ENCODE peak calls at places on chromosomes 4 and X, in six cellular contexts. One of them, this sample, is unnamed.

GRCh38 chr4:110480031-110480549 is 4.1 kb downstream of the ENPEP start:
- DNase-seq in chondrocyte: no peak
- DNase-seq in uterus: peak
- DNase-seq in GM13977: no peak
- DNase-seq in GM10248: no peak
- DNase-seq in psoas muscle: no peak
- DNase-seq in this sample: no peak

GRCh38 chrX:46754450-46755075 is 4.4 kb downstream of the SLC9A7 start:
- DNase-seq in chondrocyte: no peak
- DNase-seq in psoas muscle: no peak
- DNase-seq in uterus: no peak
- DNase-seq in GM10248: no peak
- DNase-seq in GM13977: no peak
- DNase-seq in this sample: no peak

GRCh38 chr4:168654206-168655174 is 157.6 kb downstream of the PALLD start:
- DNase-seq in uterus: no peak
- DNase-seq in GM13977: no peak
- DNase-seq in chondrocyte: no peak
- DNase-seq in psoas muscle: no peak
- DNase-seq in GM10248: no peak
- DNase-seq in this sample: no peak

GRCh38 chr4:112655270-112655669 is 18.3 kb downstream of the LARP7 start:
- DNase-seq in uterus: no peak
- DNase-seq in psoas muscle: no peak
- DNase-seq in GM13977: no peak
- DNase-seq in GM10248: no peak
- DNase-seq in chondrocyte: no peak
- DNase-seq in this sample: no peak

GRCh38 chr4:57136281-57136680 is 26.1 kb upstream of the IGFBP7 start:
- DNase-seq in GM10248: no peak
- DNase-seq in GM13977: no peak
- DNase-seq in chondrocyte: no peak
- DNase-seq in psoas muscle: no peak
- DNase-seq in uterus: no peak
- DNase-seq in this sample: no peak

GRCh38 chr4:181848357-181848756 is 394.8 kb upstream of the TENM3 start:
- DNase-seq in GM10248: no peak
- DNase-seq in chondrocyte: no peak
- DNase-seq in uterus: no peak
- DNase-seq in GM13977: no peak
- DNase-seq in psoas muscle: no peak
- DNase-seq in this sample: no peak

GRCh38 chrX:155031657-155032056 is 5.0 kb downstream of the FUNDC2 start:
- DNase-seq in chondrocyte: no peak
- DNase-seq in GM13977: no peak
- DNase-seq in uterus: no peak
- DNase-seq in psoas muscle: no peak
- DNase-seq in GM10248: no peak
- DNase-seq in this sample: no peak

GRCh38 chrX:13050151-13050550 is 5.7 kb upstream of the FAM9C start:
- DNase-seq in chondrocyte: no peak
- DNase-seq in GM10248: no peak
- DNase-seq in GM13977: no peak
- DNase-seq in uterus: no peak
- DNase-seq in psoas muscle: no peak
- DNase-seq in this sample: no peak

GRCh38 chr4:98338761-98339438 is 77.7 kb downstream of the RAP1GDS1 start:
- DNase-seq in chondrocyte: no peak
- DNase-seq in uterus: no peak
- DNase-seq in psoas muscle: no peak
- DNase-seq in GM10248: no peak
- DNase-seq in GM13977: no peak
- DNase-seq in this sample: no peak

GRCh38 chrX:24426921-24427746 is 38.0 kb upstream of the PDK3 start:
- DNase-seq in GM10248: no peak
- DNase-seq in psoas muscle: no peak
- DNase-seq in uterus: no peak
- DNase-seq in chondrocyte: no peak
- DNase-seq in GM13977: no peak
- DNase-seq in this sample: no peak

GRCh38 chr4:52235775-52236174 is 184.7 kb downstream of the SPATA18 start:
- DNase-seq in uterus: no peak
- DNase-seq in GM10248: no peak
- DNase-seq in psoas muscle: no peak
- DNase-seq in GM13977: no peak
- DNase-seq in chondrocyte: no peak
- DNase-seq in this sample: no peak

GRCh38 chrX:101357166-101357795 is 8.7 kb upstream of the TIMM8A start:
- DNase-seq in uterus: no peak
- DNase-seq in chondrocyte: no peak
- DNase-seq in GM13977: no peak
- DNase-seq in psoas muscle: no peak
- DNase-seq in GM10248: no peak
- DNase-seq in this sample: no peak

GRCh38 chrX:152637649-152638442 is at the start of gene GABRQ:
- DNase-seq in chondrocyte: no peak
- DNase-seq in GM10248: no peak
- DNase-seq in GM13977: no peak
- DNase-seq in uterus: no peak
- DNase-seq in psoas muscle: no peak
- DNase-seq in this sample: no peak

GRCh38 chr4:131974730-131975129 is 1174.4 kb upstream of the PCDH10 start:
- DNase-seq in GM13977: no peak
- DNase-seq in psoas muscle: no peak
- DNase-seq in GM10248: peak
- DNase-seq in uterus: no peak
- DNase-seq in chondrocyte: no peak
- DNase-seq in this sample: peak

GRCh38 chr4:138445098-138445497 is 202.9 kb upstream of the SLC7A11 start:
- DNase-seq in uterus: no peak
- DNase-seq in chondrocyte: no peak
- DNase-seq in psoas muscle: no peak
- DNase-seq in GM13977: no peak
- DNase-seq in GM10248: no peak
- DNase-seq in this sample: no peak

GRCh38 chrX:35890699-35891098 is 28.8 kb upstream of the CFAP47 start:
- DNase-seq in uterus: no peak
- DNase-seq in GM13977: peak
- DNase-seq in GM10248: peak
- DNase-seq in psoas muscle: no peak
- DNase-seq in chondrocyte: no peak
- DNase-seq in this sample: peak

GRCh38 chr4:78057135-78057599 is at the start of gene FRAS1:
- DNase-seq in uterus: peak
- DNase-seq in psoas muscle: peak
- DNase-seq in GM10248: peak
- DNase-seq in chondrocyte: peak
- DNase-seq in GM13977: peak
- DNase-seq in this sample: peak

GRCh38 chr4:8427761-8428287 is 12.7 kb downstream of the ACOX3 start:
- DNase-seq in uterus: no peak
- DNase-seq in GM10248: peak
- DNase-seq in chondrocyte: no peak
- DNase-seq in GM13977: peak
- DNase-seq in psoas muscle: no peak
- DNase-seq in this sample: peak

DNA sequence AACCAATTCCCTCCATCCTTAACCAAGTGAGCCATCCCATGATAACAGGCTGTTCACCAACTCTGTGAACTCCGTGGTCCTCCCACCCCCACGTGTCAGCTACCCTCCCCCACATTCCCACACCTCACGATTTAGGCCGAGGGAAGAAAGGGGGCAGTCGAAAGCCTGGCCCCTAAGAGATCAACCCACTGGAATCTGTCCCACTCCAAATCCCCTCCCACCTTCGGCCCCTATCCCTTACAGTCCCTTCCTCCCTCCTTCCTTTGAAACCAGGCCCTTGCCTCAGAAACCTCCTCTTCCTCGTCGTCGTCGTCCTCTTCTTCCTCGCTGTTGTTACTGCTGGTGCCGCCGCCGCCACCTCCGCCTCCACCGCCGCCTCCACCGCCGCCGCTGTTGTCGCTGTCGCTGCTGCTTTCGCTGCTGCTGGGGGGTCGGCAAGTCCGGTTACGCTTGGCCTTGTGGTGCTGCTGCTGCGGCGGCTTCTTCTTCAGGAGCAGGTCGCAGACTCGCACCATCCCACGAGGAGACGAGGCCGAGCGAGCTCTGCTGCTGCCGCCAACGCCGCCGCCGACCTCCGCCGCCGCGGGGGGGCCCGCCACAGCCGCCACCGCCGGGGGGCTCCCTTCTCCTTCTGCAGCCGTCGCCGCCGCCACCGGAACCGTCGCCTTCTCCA is 467 bp downstream of the ANKRD17 start:
- DNase-seq in GM13977: peak
- DNase-seq in GM10248: no peak
- DNase-seq in chondrocyte: no peak
- DNase-seq in psoas muscle: no peak
- DNase-seq in uterus: peak
- DNase-seq in this sample: no peak
- TF ChIP-seq CTCF in GM13977: peak
- TF ChIP-seq CTCF in GM10248: peak
- TF ChIP-seq CTCF in chondrocyte: peak
- TF ChIP-seq CTCF in psoas muscle: peak
- TF ChIP-seq CTCF in uterus: no peak
- TF ChIP-seq CTCF in this sample: peak

DNA sequence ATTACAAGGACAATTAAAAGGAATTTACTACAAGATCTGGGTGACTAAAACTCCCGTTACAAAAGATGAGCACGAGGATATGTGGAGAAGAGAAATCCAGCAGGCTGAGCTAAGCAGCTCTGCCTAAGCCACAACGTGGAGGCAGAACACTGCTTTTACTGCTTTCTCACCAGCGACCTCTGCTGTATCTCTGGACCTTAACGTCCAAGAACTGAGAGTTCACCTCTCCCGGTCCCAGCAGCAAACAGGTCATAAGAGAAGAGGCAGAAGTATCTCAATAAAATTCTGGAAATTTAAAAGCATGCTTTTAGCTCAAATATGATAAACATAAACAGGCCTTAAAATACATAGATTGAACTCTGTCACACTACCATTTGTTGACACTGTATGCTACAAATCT is 81.0 kb downstream of the ADGRA3 start:
- DNase-seq in chondrocyte: no peak
- DNase-seq in psoas muscle: no peak
- DNase-seq in uterus: peak
- DNase-seq in GM10248: no peak
- DNase-seq in GM13977: no peak
- DNase-seq in this sample: peak
- TF ChIP-seq CTCF in chondrocyte: peak
- TF ChIP-seq CTCF in psoas muscle: peak
- TF ChIP-seq CTCF in uterus: no peak
- TF ChIP-seq CTCF in GM10248: peak
- TF ChIP-seq CTCF in GM13977: peak
- TF ChIP-seq CTCF in this sample: peak

GRCh38 chr4:122602277-122603142 is 18.4 kb downstream of the IL21 start:
- DNase-seq in chondrocyte: no peak
- DNase-seq in GM13977: peak
- DNase-seq in psoas muscle: no peak
- DNase-seq in GM10248: peak
- DNase-seq in uterus: no peak
- DNase-seq in this sample: peak
- TF ChIP-seq CTCF in chondrocyte: peak
- TF ChIP-seq CTCF in GM13977: peak
- TF ChIP-seq CTCF in psoas muscle: peak
- TF ChIP-seq CTCF in GM10248: peak
- TF ChIP-seq CTCF in uterus: peak
- TF ChIP-seq CTCF in this sample: no peak

DNA sequence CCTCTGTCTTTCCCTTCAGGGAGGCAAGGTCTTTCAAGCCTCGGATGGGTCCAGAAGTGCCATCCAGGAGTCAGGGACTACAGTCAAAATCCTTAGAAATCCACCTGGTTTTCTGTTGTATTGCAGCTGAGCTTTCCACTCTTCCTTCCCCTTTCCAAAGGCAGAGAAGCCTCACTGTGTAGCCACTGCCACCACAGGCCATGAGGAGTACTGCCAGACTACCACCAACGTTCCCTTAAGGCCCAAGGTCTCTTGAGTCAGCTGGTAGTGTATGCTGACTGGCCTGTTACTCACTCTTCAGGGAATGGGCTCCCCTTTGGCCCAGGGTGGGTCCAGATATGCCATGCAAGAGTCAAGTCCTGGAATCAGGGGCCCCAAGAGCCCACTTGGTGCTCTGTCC is 1454.1 kb downstream of the PCDH19 start:
- DNase-seq in GM10248: no peak
- DNase-seq in psoas muscle: no peak
- DNase-seq in chondrocyte: no peak
- DNase-seq in GM13977: no peak
- DNase-seq in uterus: no peak
- DNase-seq in this sample: no peak
- TF ChIP-seq CTCF in GM10248: no peak
- TF ChIP-seq CTCF in psoas muscle: no peak
- TF ChIP-seq CTCF in chondrocyte: no peak
- TF ChIP-seq CTCF in GM13977: no peak
- TF ChIP-seq CTCF in uterus: no peak
- TF ChIP-seq CTCF in this sample: no peak

GRCh38 chrX:18894156-18894555 is 89.8 kb downstream of the PHKA2 start:
- DNase-seq in psoas muscle: no peak
- DNase-seq in GM13977: no peak
- DNase-seq in uterus: no peak
- DNase-seq in GM10248: no peak
- DNase-seq in chondrocyte: peak
- DNase-seq in this sample: no peak
- TF ChIP-seq CTCF in psoas muscle: no peak
- TF ChIP-seq CTCF in GM13977: no peak
- TF ChIP-seq CTCF in uterus: no peak
- TF ChIP-seq CTCF in GM10248: no peak
- TF ChIP-seq CTCF in chondrocyte: no peak
- TF ChIP-seq CTCF in this sample: peak

DNA sequence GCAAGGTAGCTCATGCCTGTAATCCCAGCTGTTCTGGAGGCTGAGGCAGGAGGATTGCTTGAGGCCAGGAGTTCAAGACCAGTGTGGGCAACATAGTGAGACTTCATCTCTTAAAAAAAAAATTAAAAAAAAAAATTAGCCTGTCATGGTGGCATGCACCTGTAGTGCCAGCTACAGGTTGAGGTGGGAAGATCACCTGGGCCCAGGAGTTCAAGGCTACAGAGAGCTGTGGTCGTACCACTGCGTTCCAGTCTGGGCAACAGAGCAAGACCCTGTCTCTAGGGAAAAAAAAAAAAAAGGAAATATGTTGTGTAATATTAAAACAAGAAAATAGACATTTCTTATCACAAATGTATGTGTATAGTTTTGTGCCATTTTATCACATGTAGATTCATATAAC is 97.8 kb downstream of the LARP1B start:
- DNase-seq in uterus: no peak
- DNase-seq in GM13977: no peak
- DNase-seq in GM10248: no peak
- DNase-seq in chondrocyte: no peak
- DNase-seq in psoas muscle: no peak
- DNase-seq in this sample: no peak
- TF ChIP-seq CTCF in uterus: no peak
- TF ChIP-seq CTCF in GM13977: no peak
- TF ChIP-seq CTCF in GM10248: no peak
- TF ChIP-seq CTCF in chondrocyte: no peak
- TF ChIP-seq CTCF in psoas muscle: no peak
- TF ChIP-seq CTCF in this sample: no peak

GRCh38 chr4:75708218-75708691 is 16.1 kb upstream of the USO1 start:
- DNase-seq in uterus: no peak
- DNase-seq in chondrocyte: no peak
- DNase-seq in GM10248: peak
- DNase-seq in psoas muscle: no peak
- DNase-seq in GM13977: peak
- DNase-seq in this sample: no peak
- TF ChIP-seq CTCF in uterus: no peak
- TF ChIP-seq CTCF in chondrocyte: peak
- TF ChIP-seq CTCF in GM10248: peak
- TF ChIP-seq CTCF in psoas muscle: peak
- TF ChIP-seq CTCF in GM13977: peak
- TF ChIP-seq CTCF in this sample: no peak

GRCh38 chr4:24736066-24736465 is 59.3 kb upstream of the SOD3 start:
- DNase-seq in GM10248: no peak
- DNase-seq in chondrocyte: no peak
- DNase-seq in psoas muscle: no peak
- DNase-seq in GM13977: no peak
- DNase-seq in uterus: no peak
- DNase-seq in this sample: no peak
- TF ChIP-seq CTCF in GM10248: peak
- TF ChIP-seq CTCF in chondrocyte: peak
- TF ChIP-seq CTCF in psoas muscle: no peak
- TF ChIP-seq CTCF in GM13977: peak
- TF ChIP-seq CTCF in uterus: no peak
- TF ChIP-seq CTCF in this sample: no peak

This sample was measured in GM20000.